ENCODE peak calls at places on chromosomes 13 and 19, in five cellular contexts. R, A, L, B and P are unnamed samples.

GRCh38 chr19:16326401-16327130 is 1.9 kb downstream of the KLF2 start:
- DNase-seq in R (no peak), A (no peak), L (no peak), B (peak; percentile 93), P (peak; percentile 22)

GRCh38 chr13:23378009-23378632 is 55.4 kb downstream of the SACS start:
- DNase-seq in R (peak; percentile 51), A (peak; percentile 38), L (no peak), B (peak; percentile 92), P (no peak)

GRCh38 chr13:106533101-106533939 is 2.1 kb downstream of the EFNB2 start:
- DNase-seq in R (peak; percentile 84), A (peak; percentile 13), L (peak; percentile 92), B (peak; percentile 97), P (no peak)

GRCh38 chr19:50820549-50821247 is 2.9 kb downstream of the KLK1 start:
- DNase-seq in R (peak; percentile 24), A (no peak), L (no peak), B (peak; percentile 55), P (no peak)

GRCh38 chr13:106858910-106859309 is 291.0 kb upstream of the ARGLU1 start:
- DNase-seq in R (no peak), A (no peak), L (no peak), B (no peak), P (peak; percentile 68)

GRCh38 chr13:102584423-102584822 is 12.4 kb upstream of the TPP2 start:
- DNase-seq in R (no peak), A (no peak), L (no peak), B (no peak), P (no peak)

GRCh38 chr13:64239372-64239771 is 2823.7 kb upstream of the PCDH20 start:
- DNase-seq in R (no peak), A (peak; percentile 50), L (no peak), B (no peak), P (no peak)

GRCh38 chr19:12365372-12366162 is at the start of gene ZNF442:
- DNase-seq in R (peak; percentile 99), A (peak; percentile 96), L (peak; percentile 100), B (peak; percentile 99), P (peak; percentile 96)

GRCh38 chr19:10223488-10224213 is 7.5 kb downstream of the S1PR2 start:
- DNase-seq in R (no peak), A (no peak), L (no peak), B (peak; percentile 8), P (no peak)

GRCh38 chr19:6817179-6817578 is 44.7 kb downstream of the VAV1 start:
- DNase-seq in R (no peak), A (no peak), L (no peak), B (no peak), P (no peak)
- H3K9me3 ChIP-seq in R (peaks cover 4% of the 10 kb centered on the region), A (peaks cover 15% of the 10 kb centered on the region), L (no peaks in the 10 kb centered on the region), B (peaks cover 6% of the 10 kb centered on the region), P (no peaks in the 10 kb centered on the region)

GRCh38 chr13:70391678-70392077 is 283.4 kb upstream of the KLHL1 start:
- DNase-seq in R (no peak), A (no peak), L (peak; percentile 22), B (no peak), P (no peak)

GRCh38 chr13:70388935-70389334 is 280.7 kb upstream of the KLHL1 start:
- DNase-seq in R (no peak), A (no peak), L (no peak), B (no peak), P (no peak)

GRCh38 chr13:70390064-70390463 is 281.8 kb upstream of the KLHL1 start:
- DNase-seq in R (no peak), A (no peak), L (no peak), B (no peak), P (no peak)

GRCh38 chr13:70390968-70391367 is 282.7 kb upstream of the KLHL1 start:
- DNase-seq in R (no peak), A (no peak), L (no peak), B (no peak), P (no peak)

DNA sequence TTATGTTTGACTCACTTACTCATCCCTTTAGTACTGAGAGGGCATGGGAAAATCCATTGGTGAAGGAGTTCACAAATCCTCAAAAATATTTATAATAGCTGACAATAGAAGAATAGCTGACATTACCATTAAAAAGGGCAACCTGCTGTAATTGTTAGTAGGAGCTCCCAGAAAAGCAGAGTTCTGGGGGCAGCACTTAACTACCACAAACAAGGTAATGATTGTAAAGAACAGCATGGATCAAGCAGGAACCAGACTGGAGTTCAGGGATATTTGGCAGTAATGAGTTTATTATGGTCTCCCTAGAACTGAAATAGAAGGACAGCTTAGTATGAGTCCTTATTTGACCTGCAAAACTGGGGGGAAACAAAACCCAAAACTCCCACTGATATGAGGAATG is 285.9 kb upstream of the KLHL1 start:
- DNase-seq in R (no peak), A (no peak), L (no peak), B (no peak), P (no peak)
- H3K27ac ChIP-seq in R (no peak overlapping the region), A (no peak overlapping the region), L (no peak overlapping the region), B (no peak overlapping the region), P (no peak overlapping the region)

GRCh38 chr19:44315883-44316282 is 11.1 kb upstream of the ZNF235 start:
- DNase-seq in R (no peak), A (no peak), L (no peak), B (no peak), P (no peak)
- H3K9me3 ChIP-seq in R (peaks cover 12% of the 10 kb centered on the region), A (peaks cover 31% of the 10 kb centered on the region), L (no peaks in the 10 kb centered on the region), B (no peaks in the 10 kb centered on the region), P (no peaks in the 10 kb centered on the region)

GRCh38 chr13:95224064-95224463 is 77.2 kb downstream of the ABCC4 start:
- DNase-seq in R (no peak), A (no peak), L (no peak), B (no peak), P (no peak)

GRCh38 chr13:95228130-95228529 is 73.1 kb downstream of the ABCC4 start:
- DNase-seq in R (no peak), A (no peak), L (no peak), B (no peak), P (no peak)

GRCh38 chr13:95226051-95226450 is 75.2 kb downstream of the ABCC4 start:
- DNase-seq in R (no peak), A (no peak), L (no peak), B (no peak), P (no peak)

GRCh38 chr13:95226932-95227718 is 74.1 kb downstream of the ABCC4 start:
- DNase-seq in R (no peak), A (no peak), L (no peak), B (no peak), P (no peak)

GRCh38 chr13:95226476-95226875 is 74.8 kb downstream of the ABCC4 start:
- DNase-seq in R (no peak), A (no peak), L (no peak), B (no peak), P (no peak)
- H3K27ac ChIP-seq in R (no peak overlapping the region), A (no peak overlapping the region), L (no peak overlapping the region), B (no peak overlapping the region), P (no peak overlapping the region)

DNA sequence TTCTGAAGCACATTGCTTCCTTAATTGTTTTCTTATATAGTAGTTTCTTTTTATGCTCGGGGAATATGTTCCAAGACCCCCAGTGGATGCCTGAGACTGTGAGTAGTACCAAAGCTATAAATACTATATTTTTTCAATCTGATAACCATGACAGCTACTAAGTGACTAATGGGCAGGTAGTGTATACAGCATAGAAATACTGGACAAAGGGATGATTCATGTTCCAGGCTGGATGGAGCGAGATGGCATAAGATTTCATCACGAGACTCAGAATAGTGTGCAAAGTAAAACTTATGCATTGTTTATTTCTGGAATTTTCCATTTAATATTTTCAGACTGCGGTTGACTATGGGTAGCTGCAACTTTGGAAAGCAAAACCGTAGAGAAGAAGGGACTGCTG is 47.9 kb upstream of the OLFM4 start:
- DNase-seq in R (no peak), A (no peak), L (no peak), B (no peak), P (no peak)
- H3K9me3 ChIP-seq in R (no peaks in the 10 kb centered on the region), A (no peaks in the 10 kb centered on the region), L (no peaks in the 10 kb centered on the region), B (no peaks in the 10 kb centered on the region), P (no peaks in the 10 kb centered on the region)